ENCODE peak calls at places on chromosome 12, in ten cellular contexts. B is astrocyte of the spinal cord; K is T follicular helper cell; I is cardiac muscle cell; L is K562; G is CD8-positive, alpha-beta T cell; Z is neural crest cell; E is DMS 273 treated with DMSO at 0.1 percent for 48 hours; A is left cardiac atrium; O is GM20000. C is an unnamed sample.

GRCh38 chr12:130711751-130712150 is 4.3 kb downstream of the RIMBP2 start:
- DNase-seq in A (no peak), E (no peak), Z (no peak), L (no peak), B (no peak), K (no peak), O (no peak), G (no peak), I (no peak), C (no peak)

GRCh38 chr12:105672576-105672975 is 342.1 kb downstream of the C12orf75 start:
- DNase-seq in E (no peak), Z (no peak), O (no peak), I (peak), K (no peak), G (no peak), B (no peak), L (no peak), A (peak), C (no peak)

GRCh38 chr12:19234991-19235876 is 105.7 kb downstream of the PLEKHA5 start:
- DNase-seq in E (no peak), Z (no peak), B (peak), I (no peak), L (no peak), A (no peak), G (no peak), O (no peak), K (no peak), C (no peak)

GRCh38 chr12:127060310-127060847 is 1206.6 kb upstream of the TMEM132C start:
- DNase-seq in G (no peak), K (no peak), Z (no peak), B (no peak), O (no peak), E (no peak), A (no peak), L (peak), I (no peak), C (no peak)

GRCh38 chr12:108302034-108302433 is 37.1 kb downstream of the CMKLR1 start:
- DNase-seq in A (no peak), Z (no peak), L (no peak), E (no peak), K (no peak), I (no peak), G (no peak), B (no peak), O (no peak), C (no peak)

GRCh38 chr12:111093428-111094142 is 173.2 kb upstream of the MYL2 start:
- DNase-seq in E (no peak), Z (no peak), A (no peak), B (no peak), K (no peak), L (no peak), O (peak), I (no peak), G (peak), C (no peak)

GRCh38 chr12:87305481-87305880 is 723.7 kb downstream of the C12orf50 start:
- DNase-seq in L (no peak), I (no peak), Z (no peak), O (no peak), B (peak), K (no peak), E (no peak), A (no peak), G (no peak), C (no peak)

GRCh38 chr12:12221560-12221959 is 45.3 kb downstream of the LRP6 start:
- DNase-seq in O (no peak), L (no peak), Z (no peak), E (no peak), I (no peak), G (no peak), K (no peak), B (no peak), A (no peak), C (no peak)

GRCh38 chr12:60872219-60872618 is 1276.4 kb downstream of the SLC16A7 start:
- DNase-seq in G (no peak), K (no peak), L (no peak), A (no peak), Z (no peak), B (no peak), I (no peak), O (no peak), E (no peak), C (no peak)

GRCh38 chr12:870378-870777 is 79.1 kb downstream of the RAD52 start:
- DNase-seq in K (no peak), E (no peak), O (no peak), I (no peak), B (no peak), G (no peak), A (no peak), Z (no peak), L (no peak), C (no peak)

GRCh38 chr12:124518051-124518932 is 49.1 kb downstream of the NCOR2 start:
- DNase-seq in K (no peak), G (no peak), L (no peak), B (peak), Z (peak), I (peak), E (peak), O (no peak), A (peak), C (peak)

GRCh38 chr12:120249875-120250795 is 15.4 kb downstream of the PXN start:
- DNase-seq in O (peak), A (peak), I (no peak), K (no peak), Z (no peak), E (no peak), G (peak), L (no peak), B (no peak), C (no peak)

GRCh38 chr12:111313833-111314259 is 55.0 kb downstream of the PHETA1 start:
- DNase-seq in K (peak), A (peak), E (no peak), O (peak), L (peak), I (peak), Z (peak), B (peak), G (peak), C (peak)

GRCh38 chr12:57215668-57216013 is 953 bp upstream of the NXPH4 start:
- DNase-seq in O (peak), Z (no peak), A (no peak), B (no peak), E (no peak), I (no peak), G (no peak), L (no peak), K (no peak), C (no peak)

GRCh38 chr12:70535896-70536374 is 101.3 kb downstream of the PTPRB start:
- DNase-seq in I (no peak), G (no peak), B (no peak), Z (no peak), K (no peak), E (no peak), A (no peak), O (no peak), L (no peak), C (no peak)

GRCh38 chr12:6462234-6462995 is 8.1 kb downstream of the VAMP1 start:
- DNase-seq in G (no peak), K (peak), A (no peak), I (no peak), B (no peak), E (no peak), O (no peak), Z (no peak), L (no peak), C (no peak)

GRCh38 chr12:121712462-121713256 is at the start of gene TMEM120B:
- DNase-seq in G (peak), O (peak), B (peak), Z (peak), I (peak), E (no peak), K (peak), L (peak), A (peak), C (no peak)

GRCh38 chr12:26122681-26123481 is 2.0 kb downstream of the BHLHE41 start:
- DNase-seq in G (no peak), A (peak), E (peak), O (peak), L (no peak), I (peak), B (peak), K (no peak), Z (peak), C (peak)

GRCh38 chr12:62190081-62190480 is 70.1 kb upstream of the USP15 start:
- DNase-seq in B (no peak), Z (no peak), G (no peak), A (no peak), K (no peak), I (peak), O (peak), L (no peak), E (no peak), C (no peak)

GRCh38 chr12:62207248-62207647 is 53.0 kb upstream of the USP15 start:
- DNase-seq in I (no peak), E (no peak), G (no peak), Z (no peak), K (no peak), O (no peak), L (no peak), A (no peak), B (no peak), C (no peak)

GRCh38 chr12:62291888-62292760 is 31.9 kb downstream of the USP15 start:
- DNase-seq in K (no peak), E (no peak), B (peak), G (no peak), L (no peak), Z (no peak), I (no peak), A (no peak), O (no peak), C (no peak)

GRCh38 chr12:601976-602699 is 61.1 kb downstream of the NINJ2 start:
- DNase-seq in K (no peak), Z (no peak), I (no peak), E (no peak), G (no peak), L (no peak), B (no peak), A (no peak), O (no peak), C (no peak)

GRCh38 chr12:2667716-2668440 is 126.9 kb upstream of the FKBP4 start:
- DNase-seq in G (no peak), I (no peak), E (no peak), L (no peak), B (no peak), K (no peak), O (no peak), A (no peak), Z (no peak), C (no peak)

GRCh38 chr12:10331642-10332239 is 24.1 kb downstream of the KLRD1 start:
- DNase-seq in I (peak), Z (no peak), G (no peak), A (no peak), O (peak), K (no peak), B (peak), L (peak), E (no peak), C (peak)

GRCh38 chr12:93447555-93448265 is 6.0 kb upstream of the UBE2N start:
- DNase-seq in I (no peak), K (no peak), Z (no peak), E (no peak), B (no peak), L (no peak), G (no peak), O (no peak), A (no peak), C (no peak)

C was measured in AG09319.